ENCODE peak calls at places on chromosomes 5 and 9, in four cellular contexts. P, U, S and W are unnamed samples.

GRCh38 chr5:77180167-77181081 is 30.1 kb upstream of the PDE8B start:
- DNase-seq in P (no peak), U (no peak), S (no peak), W (no peak)

GRCh38 chr5:5181650-5182324 is 41.7 kb downstream of the ADAMTS16 start:
- DNase-seq in P (no peak), U (no peak), S (no peak), W (no peak)

GRCh38 chr5:73673161-73673591 is 47.2 kb downstream of the ARHGEF28 start:
- DNase-seq in P (peak; percentile 86), U (no peak), S (no peak), W (peak; percentile 14)

GRCh38 chr5:169064093-169064492 is 236.8 kb downstream of the SLIT3 start:
- DNase-seq in P (no peak), U (no peak), S (no peak), W (no peak)

GRCh38 chr5:122078116-122078865 is at the start of gene LOX:
- DNase-seq in P (peak; percentile 49), U (no peak), S (peak; percentile 93), W (peak; percentile 40)

GRCh38 chr9:87573841-87574342 is 76.2 kb downstream of the DAPK1 start:
- DNase-seq in P (no peak), U (no peak), S (peak; percentile 65), W (no peak)

GRCh38 chr9:99172129-99173091 is 49.3 kb downstream of the ALG2 start:
- DNase-seq in P (no peak), U (no peak), S (no peak), W (peak; percentile 62)

GRCh38 chr5:78985407-78986223 is 505 bp upstream of the ARSB start:
- DNase-seq in P (peak; percentile 46), U (no peak), S (peak; percentile 90), W (peak; percentile 67)

GRCh38 chr5:72523960-72524582 is 16.9 kb upstream of the ZNF366 start:
- DNase-seq in P (peak; percentile 84), U (peak; percentile 35), S (no peak), W (no peak)

GRCh38 chr9:134883040-134883782 is 2.6 kb downstream of the FCN2 start:
- DNase-seq in P (no peak), U (no peak), S (no peak), W (no peak)

GRCh38 chr5:173890195-173890951 is 2.2 kb downstream of the CPEB4 start:
- DNase-seq in P (peak; percentile 28), U (no peak), S (peak; percentile 68), W (peak; percentile 34)

GRCh38 chr9:129773262-129774048 is 20.6 kb upstream of the PTGES start:
- DNase-seq in P (peak; percentile 89), U (peak; percentile 90), S (peak; percentile 95), W (no peak)

GRCh38 chr9:759983-760715 is 81.3 kb upstream of the DMRT1 start:
- DNase-seq in P (peak; percentile 52), U (no peak), S (no peak), W (no peak)

GRCh38 chr9:127333326-127334064 is 63.5 kb upstream of the SLC2A8 start:
- DNase-seq in P (no peak), U (no peak), S (no peak), W (no peak)

GRCh38 chr5:6767481-6768063 is 54.3 kb downstream of the TENT4A start:
- DNase-seq in P (peak; percentile 83), U (no peak), S (peak; percentile 61), W (no peak)

GRCh38 chr5:135481387-135481786 is 29.2 kb upstream of the TIFAB start:
- DNase-seq in P (no peak), U (no peak), S (no peak), W (no peak)

GRCh38 chr9:98854206-98854756 is 46.8 kb downstream of the GALNT12 start:
- DNase-seq in P (no peak), U (no peak), S (no peak), W (no peak)

GRCh38 chr5:169112016-169112415 is 188.9 kb downstream of the SLIT3 start:
- DNase-seq in P (no peak), U (no peak), S (no peak), W (no peak)

GRCh38 chr9:133041958-133042357 is 11.2 kb downstream of the GTF3C5 start:
- DNase-seq in P (no peak), U (no peak), S (peak; percentile 11), W (no peak)

GRCh38 chr9:84781431-84781830 is 111.9 kb downstream of the NTRK2 start:
- DNase-seq in P (peak; percentile 32), U (no peak), S (no peak), W (peak; percentile 3)

GRCh38 chr9:114002986-114003740 is 74.9 kb downstream of the AMBP start:
- DNase-seq in P (no peak), U (no peak), S (peak; percentile 32), W (no peak)

GRCh38 chr5:156438076-156438475 is 111.1 kb downstream of the SGCD start:
- DNase-seq in P (no peak), U (no peak), S (no peak), W (no peak)

GRCh38 chr5:143741418-143741817 is 70.5 kb upstream of the HMHB1 start:
- DNase-seq in P (no peak), U (no peak), S (no peak), W (no peak)

GRCh38 chr5:30572279-30572678 is 621.2 kb upstream of the CDH6 start:
- DNase-seq in P (no peak), U (no peak), S (no peak), W (no peak)

GRCh38 chr5:116595498-116595897 is 20.9 kb upstream of the SEMA6A start:
- DNase-seq in P (no peak), U (no peak), S (no peak), W (no peak)

GRCh38 chr9:75414367-75415160 is 326.2 kb downstream of the OSTF1 start:
- DNase-seq in P (no peak), U (no peak), S (no peak), W (no peak)

GRCh38 chr5:55903121-55903701 is 52.1 kb downstream of the IL31RA start:
- DNase-seq in P (peak; percentile 42), U (no peak), S (peak; percentile 53), W (no peak)

GRCh38 chr9:90827181-90827866 is 25.7 kb downstream of the SYK start:
- DNase-seq in P (no peak), U (no peak), S (no peak), W (no peak)

GRCh38 chr5:1512541-1513291 is 11.0 kb downstream of the LPCAT1 start:
- DNase-seq in P (no peak), U (no peak), S (peak; percentile 57), W (peak; percentile 32)

GRCh38 chr9:113350338-113350672 is 964 bp downstream of the BSPRY start:
- DNase-seq in P (no peak), U (no peak), S (no peak), W (no peak)

GRCh38 chr5:150774145-150774544 is 4.4 kb upstream of the SMIM3 start:
- DNase-seq in P (peak; percentile 99), U (peak; percentile 57), S (peak; percentile 77), W (no peak)

GRCh38 chr5:72064801-72065570 is 42.3 kb upstream of the MAP1B start:
- DNase-seq in P (no peak), U (no peak), S (no peak), W (no peak)

GRCh38 chr5:128225245-128226030 is 141.9 kb downstream of the SLC12A2 start:
- DNase-seq in P (no peak), U (no peak), S (no peak), W (no peak)

GRCh38 chr9:115015018-115015635 is 84.7 kb upstream of the TNFSF8 start:
- DNase-seq in P (peak; percentile 51), U (no peak), S (peak; percentile 65), W (peak; percentile 54)

GRCh38 chr5:57804007-57804444 is 321.4 kb upstream of the ACTBL2 start:
- DNase-seq in P (no peak), U (no peak), S (no peak), W (no peak)

GRCh38 chr9:87494970-87495471 is 2.6 kb upstream of the DAPK1 start:
- DNase-seq in P (no peak), U (peak; percentile 4), S (no peak), W (no peak)

GRCh38 chr5:39198080-39198479 is 21.3 kb downstream of the FYB1 start:
- DNase-seq in P (peak; percentile 89), U (no peak), S (no peak), W (peak; percentile 32)

GRCh38 chr9:26637101-26637500 is 255.5 kb downstream of the CAAP1 start:
- DNase-seq in P (no peak), U (no peak), S (no peak), W (no peak)

GRCh38 chr9:17734674-17735073 is 155.8 kb downstream of the SH3GL2 start:
- DNase-seq in P (no peak), U (no peak), S (no peak), W (no peak)

DNA sequence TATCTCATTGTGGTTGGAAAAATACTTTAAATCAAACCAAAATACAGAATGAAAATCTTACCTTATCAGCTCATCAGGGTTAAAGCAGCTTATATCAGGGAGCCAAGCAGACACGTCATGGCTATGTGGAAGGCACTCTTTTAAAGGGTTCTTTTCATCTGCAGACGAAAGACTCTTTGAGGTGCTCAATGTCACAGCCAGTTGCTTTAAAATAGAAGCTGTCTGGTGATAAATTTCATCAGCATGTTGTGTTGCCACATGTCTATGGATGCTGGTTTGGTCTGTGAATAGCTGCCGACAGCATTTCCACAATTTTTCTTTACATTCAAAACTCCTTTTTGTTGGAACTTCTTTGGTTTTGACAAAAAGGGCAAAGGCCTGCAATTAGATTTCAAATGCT is 7.5 kb downstream of the TSTD2 start:
- DNase-seq in P (no peak), U (no peak), S (no peak), W (no peak)
- H3K4me3 ChIP-seq in P (no peak overlapping the region), U (no peak overlapping the region), S (no peak overlapping the region), W (no peak overlapping the region)

DNA sequence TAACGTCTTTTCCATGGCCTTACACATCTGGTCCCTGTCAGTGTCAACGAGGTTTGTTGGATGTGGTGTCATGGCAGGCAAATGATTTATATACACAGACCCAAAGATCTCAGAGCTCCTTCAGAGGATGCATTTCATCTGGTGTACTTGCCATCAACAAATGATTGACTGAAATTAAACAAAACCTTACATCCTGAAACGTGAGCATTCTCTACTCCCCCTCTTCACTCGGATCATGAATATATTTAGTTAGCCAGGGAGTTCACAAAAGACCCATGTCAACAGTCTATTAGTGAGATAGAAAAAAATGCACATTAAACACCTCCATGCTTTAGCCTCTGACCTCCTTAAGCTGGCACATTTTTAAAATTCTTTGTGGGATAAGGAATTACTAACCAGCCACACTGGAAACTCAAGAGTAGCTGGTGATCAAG is 215.6 kb downstream of the EFNA5 start:
- DNase-seq in P (peak; percentile 70), U (no peak), S (no peak), W (peak; percentile 37)
- H3K36me3 ChIP-seq in P (no peaks in the 10 kb centered on the region), U (no peaks in the 10 kb centered on the region), S (no peaks in the 10 kb centered on the region), W (no peaks in the 10 kb centered on the region)

DNA sequence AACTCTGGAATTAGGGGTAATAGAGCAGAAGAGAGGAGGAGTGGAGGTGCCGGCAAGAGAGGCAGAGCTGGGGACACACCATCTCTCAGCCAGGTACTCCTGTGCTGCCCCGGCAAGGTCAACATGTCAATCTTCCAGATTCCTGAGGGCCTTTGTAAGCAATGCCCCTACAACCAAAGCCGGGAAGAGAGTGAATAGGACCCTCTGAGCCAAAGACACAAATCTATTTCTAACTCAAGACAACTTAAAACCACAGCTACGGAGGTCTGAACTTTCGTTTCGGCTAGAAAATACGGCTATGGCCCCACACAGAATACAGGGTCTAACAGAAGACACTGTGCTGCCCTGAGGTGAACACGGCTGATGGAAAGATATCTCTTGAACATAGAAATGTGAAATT is 66.6 kb downstream of the SERINC5 start:
- DNase-seq in P (no peak), U (no peak), S (no peak), W (no peak)
- H3K4me3 ChIP-seq in P (no peak overlapping the region), U (no peak overlapping the region), S (peak overlapping the region; percentile 71), W (no peak overlapping the region)

GRCh38 chr9:137103206-137103999 is 11.1 kb downstream of the DPP7 start:
- DNase-seq in P (no peak), U (no peak), S (peak; percentile 51), W (no peak)
- H3K36me3 ChIP-seq in P (peaks cover 44% of the 10 kb centered on the region), U (peaks cover 40% of the 10 kb centered on the region), S (peaks cover 59% of the 10 kb centered on the region), W (peaks cover 25% of the 10 kb centered on the region)

GRCh38 chr5:142713151-142713706 is 27.3 kb upstream of the FGF1 start:
- DNase-seq in P (peak; percentile 79), U (no peak), S (peak; percentile 93), W (peak; percentile 95)
- H3K4me3 ChIP-seq in P (peak overlapping the region; percentile 46), U (peak overlapping the region; percentile 45), S (peak overlapping the region; percentile 75), W (peak overlapping the region; percentile 56)